ENCODE peak calls at places on chromosome X, in four cellular contexts. G is AG10803; M is fibroblast of pulmonary artery; C is CD8-positive, alpha-beta T cell. K is an unnamed sample.

GRCh38 chrX:111503594-111503993 is 7.9 kb upstream of the SERTM2 start:
- DNase-seq in G (no peak), M (no peak), C (no peak), K (no peak)

GRCh38 chrX:10952619-10953018 is 158.5 kb upstream of the HCCS start:
- DNase-seq in G (peak), M (peak), C (no peak), K (peak)

GRCh38 chrX:151458824-151459223 is 61.8 kb downstream of the VMA21 start:
- DNase-seq in G (no peak), M (peak), C (no peak), K (peak)

GRCh38 chrX:13711141-13711540 is 22.2 kb downstream of the RAB9A start:
- DNase-seq in G (no peak), M (no peak), C (no peak), K (no peak)

GRCh38 chrX:45775462-45775861 is 574.8 kb upstream of the DIPK2B start:
- DNase-seq in G (peak), M (peak), C (no peak), K (peak)

GRCh38 chrX:3066555-3066954 is 25.3 kb downstream of the ARSF start:
- DNase-seq in G (peak), M (peak), C (no peak), K (peak)

GRCh38 chrX:20221902-20222301 is 44.8 kb downstream of the RPS6KA3 start:
- DNase-seq in G (peak), M (no peak), C (no peak), K (peak)

GRCh38 chrX:17605676-17606075 is 131.6 kb upstream of the SCML1 start:
- DNase-seq in G (peak), M (peak), C (no peak), K (no peak)

GRCh38 chrX:17247144-17247543 is 127.9 kb upstream of the NHS start:
- DNase-seq in G (no peak), M (no peak), C (no peak), K (no peak)

GRCh38 chrX:96417695-96418094 is 266.9 kb upstream of the DIAPH2 start:
- DNase-seq in G (no peak), M (no peak), C (no peak), K (no peak)

DNA sequence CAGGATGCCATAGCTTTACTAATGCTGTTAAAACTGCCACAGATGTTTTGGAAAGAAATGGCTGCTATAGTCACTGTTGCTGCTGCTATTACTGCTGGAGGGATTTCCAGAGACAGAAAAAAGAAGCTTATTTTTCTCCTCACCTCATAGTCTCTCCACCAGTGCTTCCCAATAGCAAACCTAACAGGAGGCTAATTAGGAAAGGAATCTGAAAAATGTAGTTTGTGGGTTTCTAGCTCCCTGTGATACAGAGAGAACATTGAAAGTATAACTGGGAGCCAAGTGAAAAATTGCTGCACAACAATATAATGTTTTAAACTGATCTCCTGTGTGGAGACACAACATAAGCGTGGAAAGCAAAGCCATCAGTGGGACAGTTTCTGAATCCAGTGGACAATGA is 8.6 kb upstream of the TSPAN7 start:
- DNase-seq in G (no peak), M (no peak), C (no peak), K (no peak)
- TF ChIP-seq CTCF in G (no peak), M (no peak), C (no peak), K (no peak)

DNA sequence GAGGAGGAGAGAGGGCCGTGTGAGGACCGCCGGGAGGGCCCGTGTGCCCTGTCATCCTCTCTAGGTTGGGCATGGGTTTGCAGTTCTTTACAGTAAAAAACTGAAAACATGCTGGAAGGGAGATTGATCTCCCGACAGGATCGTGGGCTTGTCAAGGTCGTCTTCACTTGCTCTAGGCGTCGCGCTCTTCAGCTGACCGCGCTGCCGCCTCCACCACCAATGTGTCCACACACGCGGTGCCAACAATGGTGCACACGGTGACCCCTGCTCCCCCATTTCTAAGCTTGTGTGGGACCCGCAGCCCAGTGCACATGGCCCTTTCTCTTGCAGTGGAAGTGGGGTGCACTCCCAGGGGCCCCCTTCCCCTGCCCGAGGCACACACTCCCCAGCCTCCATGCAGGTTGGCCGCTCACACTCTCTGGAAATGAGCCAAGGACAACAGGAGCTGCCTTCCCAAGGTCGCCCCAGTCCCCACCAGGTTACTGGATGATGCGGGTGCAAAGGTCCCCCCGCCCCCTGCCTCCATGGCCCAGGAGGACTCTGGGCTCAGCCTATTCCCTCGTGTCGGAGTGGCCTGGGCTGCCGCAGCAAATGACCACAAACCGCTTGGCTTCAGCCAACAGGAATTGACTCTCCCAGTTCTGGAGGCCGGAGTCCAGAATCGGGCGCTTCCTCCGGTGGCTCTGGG is 1.7 kb upstream of the ZFP92 start:
- DNase-seq in G (no peak), M (no peak), C (no peak), K (no peak)
- H3K4me3 ChIP-seq in G (no peak), M (no peak), C (no peak), K (no peak)

GRCh38 chrX:40546870-40547269 is 33.9 kb upstream of the ATP6AP2 start:
- DNase-seq in G (no peak), M (no peak), C (no peak), K (no peak)

GRCh38 chrX:40550069-40550468 is 30.7 kb upstream of the ATP6AP2 start:
- DNase-seq in G (no peak), M (no peak), C (no peak), K (no peak)

GRCh38 chrX:40558590-40558989 is 22.2 kb upstream of the ATP6AP2 start:
- DNase-seq in G (no peak), M (no peak), C (no peak), K (no peak)

DNA sequence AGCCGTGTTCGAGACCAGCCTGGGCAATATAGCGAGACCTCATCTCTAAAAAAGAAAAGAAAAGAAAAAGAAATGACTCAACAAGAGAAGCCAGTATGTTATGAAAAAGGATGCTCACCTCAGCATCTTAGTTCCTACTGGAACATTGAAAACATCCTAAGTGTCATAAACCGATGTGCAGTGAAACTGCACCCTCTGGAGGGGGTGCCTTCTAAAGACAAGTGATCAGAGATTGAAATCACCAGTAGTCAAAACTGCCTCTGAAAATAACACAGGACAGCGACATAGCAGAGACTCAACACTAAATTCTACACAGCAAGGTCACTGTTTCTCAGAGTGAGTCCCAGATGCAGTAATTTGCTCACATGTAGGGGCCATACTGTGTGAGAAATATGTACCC is 28.0 kb upstream of the ATP6AP2 start:
- DNase-seq in G (peak), M (peak), C (no peak), K (no peak)
- TF ChIP-seq CTCF in G (peak), M (peak), C (no peak), K (no peak)

GRCh38 chrX:102950908-102951866 is 14.1 kb downstream of the RAB40AL start:
- DNase-seq in G (peak), M (peak), C (peak), K (peak)
- H3K4me3 ChIP-seq in G (no peak), M (peak), C (peak), K (no peak)

GRCh38 chrX:69136546-69137331 is 28.5 kb downstream of the PJA1 start:
- DNase-seq in G (no peak), M (peak), C (no peak), K (no peak)

GRCh38 chrX:69139516-69139915 is 25.7 kb downstream of the PJA1 start:
- DNase-seq in G (no peak), M (no peak), C (no peak), K (no peak)

GRCh38 chrX:69138512-69138911 is 26.7 kb downstream of the PJA1 start:
- DNase-seq in G (no peak), M (peak), C (no peak), K (no peak)

GRCh38 chrX:69137371-69137881 is 27.8 kb downstream of the PJA1 start:
- DNase-seq in G (peak), M (peak), C (no peak), K (peak)

DNA sequence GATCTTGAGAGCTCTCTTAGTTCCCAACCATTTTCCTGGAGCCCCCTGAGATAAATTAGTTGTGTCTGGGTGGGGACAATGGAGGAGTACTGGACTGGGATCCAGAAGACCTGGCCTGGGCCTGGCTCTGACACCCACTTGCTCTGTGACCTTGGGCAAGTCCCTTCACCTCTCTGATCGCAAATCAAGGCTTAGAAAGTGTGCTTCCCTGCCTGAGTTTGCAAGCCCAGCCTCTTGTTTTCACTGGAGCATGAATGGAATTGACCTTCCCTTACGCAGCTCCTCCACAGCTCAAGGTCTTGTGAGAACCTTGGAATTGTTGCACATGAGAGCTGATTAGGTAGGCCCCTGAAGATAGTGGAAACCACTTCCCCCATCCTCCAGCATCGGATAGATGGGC is 27.3 kb downstream of the PJA1 start:
- DNase-seq in G (no peak), M (no peak), C (no peak), K (no peak)
- TF ChIP-seq CTCF in G (no peak), M (no peak), C (no peak), K (no peak)

DNA sequence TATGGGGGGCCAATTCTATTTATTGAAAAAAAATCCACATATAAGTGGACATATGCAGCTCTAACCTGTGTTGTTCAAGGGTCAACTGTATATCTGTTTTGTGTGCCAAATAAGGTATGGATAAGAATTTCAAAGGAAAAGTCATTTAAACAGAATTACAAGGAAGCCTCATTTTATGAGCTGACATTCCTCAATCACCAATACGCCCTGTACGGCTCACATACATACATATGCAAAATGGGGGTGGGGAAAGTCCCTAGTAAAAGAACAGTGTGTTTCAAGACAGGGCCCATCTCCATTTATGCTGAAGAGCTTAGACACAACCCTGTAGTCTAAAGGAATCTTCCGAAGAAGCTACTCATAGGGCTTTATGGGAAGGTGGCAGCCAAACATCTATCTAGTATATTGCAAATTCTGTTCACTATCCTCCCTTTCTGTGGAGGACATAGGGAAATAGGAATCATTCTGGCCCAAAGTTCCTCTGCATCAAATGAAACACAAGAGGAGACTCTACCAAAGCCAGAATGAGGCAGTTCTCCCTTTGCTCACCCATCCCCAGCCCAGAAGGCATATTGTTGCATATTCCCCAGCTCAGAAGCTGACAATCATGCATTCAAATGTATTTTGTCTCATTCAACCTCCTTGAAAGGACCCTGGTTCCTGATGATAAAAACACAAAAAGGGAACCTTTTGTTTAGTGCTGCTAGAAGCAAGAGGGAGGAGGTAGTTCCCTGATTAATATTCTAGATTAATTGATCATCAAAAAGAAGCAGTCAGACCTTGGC is 13.7 kb upstream of the ZBTB33 start:
- DNase-seq in G (no peak), M (no peak), C (no peak), K (no peak)
- H3K4me3 ChIP-seq in G (no peak), M (no peak), C (no peak), K (no peak)

K was measured in fibroblast of the aortic adventitia.